ENCODE peak calls at places on chromosomes 5 and 9, in six cellular contexts. B, C, I, T, O and V are unnamed samples.
A peak's percentile ranks its signal among the peaks of the same experiment; 100 is the strongest.

GRCh38 chr9:74643303-74643933 is 146.3 kb downstream of the RORB start:
- DNase-seq in B (no peak), C (no peak), I (no peak), T (no peak), O (no peak), V (no peak)

GRCh38 chr9:109520475-109521132 is 22.5 kb upstream of the PTPN3 start:
- DNase-seq in B (peak; percentile 77), C (peak; percentile 84), I (no peak), T (peak; percentile 91), O (no peak), V (peak; percentile 71)

GRCh38 chr9:107653263-107653821 is 163.8 kb upstream of the KLF4 start:
- DNase-seq in B (no peak), C (no peak), I (no peak), T (no peak), O (no peak), V (no peak)

GRCh38 chr9:122186301-122186700 is 26.6 kb downstream of the MORN5 start:
- DNase-seq in B (no peak), C (no peak), I (no peak), T (no peak), O (no peak), V (no peak)

GRCh38 chr5:574906-575305 is 37.2 kb upstream of the CEP72 start:
- DNase-seq in B (no peak), C (no peak), I (no peak), T (no peak), O (no peak), V (no peak)

GRCh38 chr9:83472221-83472665 is 66.0 kb downstream of the FRMD3 start:
- DNase-seq in B (no peak), C (peak; percentile 96), I (no peak), T (peak; percentile 18), O (no peak), V (no peak)

GRCh38 chr9:83620841-83621636 is 1.9 kb upstream of the IDNK start:
- DNase-seq in B (peak; percentile 28), C (peak; percentile 65), I (peak; percentile 35), T (peak; percentile 31), O (no peak), V (no peak)

GRCh38 chr5:164359931-164360290 is 854.5 kb downstream of the MAT2B start:
- DNase-seq in B (no peak), C (peak; percentile 66), I (no peak), T (no peak), O (no peak), V (no peak)

GRCh38 chr5:107469485-107469884 is 201.3 kb downstream of the EFNA5 start:
- DNase-seq in B (no peak), C (peak; percentile 97), I (no peak), T (peak; percentile 94), O (no peak), V (no peak)

DNA sequence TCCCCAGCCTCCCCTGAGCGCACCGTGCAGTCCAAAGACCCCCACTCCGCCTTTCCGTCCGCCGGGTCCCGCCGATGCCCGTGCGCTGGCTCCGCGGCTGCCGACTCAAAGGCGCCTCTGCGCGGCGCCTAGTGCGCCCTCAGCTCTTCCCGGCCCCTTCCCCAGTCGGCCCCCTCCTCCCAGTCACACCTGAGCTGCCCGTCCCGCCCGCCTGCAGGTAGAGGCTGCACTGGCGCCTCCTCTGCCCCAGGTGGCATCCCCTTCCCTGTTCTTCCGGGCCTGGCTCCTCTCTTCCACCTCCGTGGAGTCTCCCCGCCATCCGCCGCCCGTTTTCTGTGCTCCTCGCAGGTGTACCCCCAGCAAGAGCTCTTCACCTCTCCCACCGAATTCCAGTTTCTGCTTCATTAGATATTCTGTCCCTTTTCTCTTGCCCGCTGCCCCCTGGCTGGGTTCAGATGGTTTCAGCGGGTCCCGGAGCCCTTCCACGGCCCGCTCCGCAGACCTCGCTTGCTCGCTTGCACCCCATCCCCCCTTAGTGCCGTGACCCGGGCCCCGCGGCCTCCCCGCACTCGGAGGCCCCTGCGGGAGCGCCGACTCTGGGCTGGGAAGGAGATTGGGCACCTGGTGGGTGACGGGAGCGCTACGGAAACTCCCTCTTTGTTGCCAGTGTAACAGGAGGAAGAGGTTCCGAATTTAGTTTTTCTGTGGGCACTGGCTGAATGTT is 707 bp downstream of the SLC44A1 start:
- DNase-seq in B (peak; percentile 90), C (peak; percentile 58), I (peak; percentile 58), T (peak; percentile 66), O (no peak), V (peak; percentile 68)
- TF ChIP-seq CTCF in B (peak; percentile 13), C (no peak), I (no peak), T (peak; percentile 70), O (peak; percentile 30), V (peak; percentile 22)

GRCh38 chr5:120231563-120231962 is 232.5 kb upstream of the PRR16 start:
- DNase-seq in B (no peak), C (no peak), I (no peak), T (no peak), O (no peak), V (no peak)

GRCh38 chr5:120229036-120229435 is 235.1 kb upstream of the PRR16 start:
- DNase-seq in B (no peak), C (no peak), I (no peak), T (no peak), O (no peak), V (no peak)

GRCh38 chr5:120228262-120229031 is 235.7 kb upstream of the PRR16 start:
- DNase-seq in B (peak; percentile 31), C (peak; percentile 29), I (no peak), T (no peak), O (no peak), V (no peak)
- TF ChIP-seq CTCF in B (peak; percentile 28), C (peak; percentile 21), I (no peak), T (no peak), O (no peak), V (no peak)

DNA sequence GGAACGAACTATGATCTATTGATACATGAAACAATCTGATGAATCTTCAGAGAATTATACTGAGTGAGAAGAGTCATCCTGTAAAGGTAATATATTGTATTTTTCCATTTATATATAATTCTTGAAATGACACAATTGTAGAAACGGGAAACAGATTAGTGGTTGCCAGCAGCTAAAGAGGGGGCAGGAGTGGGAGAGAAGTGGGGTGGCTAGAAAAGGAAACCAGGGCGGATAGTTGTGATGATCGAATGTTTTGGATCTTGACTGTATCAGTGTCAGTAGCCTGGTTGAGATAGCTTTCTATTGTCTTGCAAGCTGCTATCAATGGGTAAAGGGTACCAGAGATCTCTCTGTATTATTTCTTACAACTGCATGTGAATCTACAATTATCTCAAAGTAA is 17.7 kb upstream of the RAPGEF1 start:
- DNase-seq in B (no peak), C (no peak), I (no peak), T (no peak), O (no peak), V (no peak)
- TF ChIP-seq CTCF in B (no peak), C (no peak), I (no peak), T (no peak), O (no peak), V (no peak)

DNA sequence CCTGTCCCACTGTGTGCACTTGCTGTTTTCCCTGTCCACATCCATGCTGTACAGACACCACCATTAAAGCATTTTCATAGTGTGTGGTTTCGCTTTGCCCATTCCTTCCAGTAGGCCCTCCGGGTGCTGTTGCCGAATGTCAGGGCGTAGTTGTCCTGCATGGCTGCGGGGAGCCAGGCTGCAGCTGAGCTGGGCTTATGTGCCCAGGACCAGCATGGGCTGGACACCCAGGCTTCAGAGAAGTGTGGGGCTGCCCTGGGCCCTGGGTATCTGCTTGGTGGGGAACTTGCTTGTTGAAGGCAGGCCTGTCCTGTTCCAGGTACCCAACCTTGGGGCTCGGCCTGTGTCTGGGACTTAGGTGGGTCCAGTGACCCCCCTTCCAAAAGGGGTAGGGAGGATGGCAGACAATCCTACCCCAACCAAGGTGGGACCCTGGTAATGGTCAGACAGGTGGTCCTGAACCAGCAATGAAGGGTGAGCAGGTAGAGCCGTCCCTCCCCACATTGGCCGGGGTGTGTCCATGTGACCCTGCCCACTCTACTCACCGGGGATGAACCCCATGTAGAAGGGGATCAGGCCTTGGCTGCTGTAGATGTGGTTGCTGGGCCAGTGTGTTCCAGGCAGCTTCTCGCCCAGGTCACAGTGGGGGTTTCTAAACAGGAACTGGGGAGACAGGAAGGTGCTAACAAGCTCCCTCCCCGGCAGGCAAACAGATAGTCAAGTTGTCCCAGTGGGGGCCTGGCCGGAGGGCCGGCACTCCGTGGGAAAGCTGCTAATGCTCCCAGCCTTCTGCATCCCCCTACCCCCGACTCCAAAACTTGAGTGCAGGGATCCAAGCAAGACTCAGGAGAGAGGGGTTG is 2.8 kb downstream of the TUBB4B start:
- DNase-seq in B (no peak), C (peak; percentile 20), I (no peak), T (no peak), O (no peak), V (no peak)
- TF ChIP-seq CTCF in B (no peak), C (no peak), I (no peak), T (no peak), O (no peak), V (no peak)

DNA sequence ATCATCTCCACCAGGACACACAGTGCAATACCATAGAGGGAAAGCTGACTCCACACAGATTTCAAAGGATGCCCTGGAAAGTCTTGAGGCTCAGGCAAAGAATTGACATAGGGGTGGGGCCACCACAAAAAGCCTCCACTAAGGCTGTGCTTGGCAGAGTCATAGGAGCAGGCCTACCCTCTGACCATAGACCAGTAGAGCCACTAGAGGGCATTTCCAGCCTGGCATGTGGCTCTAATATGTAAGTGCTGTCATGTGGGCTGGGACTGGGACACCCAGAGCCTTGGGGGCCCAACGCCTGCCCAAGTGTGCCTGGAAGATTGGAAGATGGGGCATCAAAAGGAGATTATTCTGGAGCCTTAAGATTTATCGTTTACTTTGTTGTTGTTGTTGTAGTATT is 726.0 kb downstream of the DNAH5 start:
- DNase-seq in B (peak; percentile 24), C (peak; percentile 5), I (no peak), T (peak; percentile 13), O (no peak), V (no peak)
- TF ChIP-seq CTCF in B (peak; percentile 17), C (no peak), I (no peak), T (peak; percentile 49), O (no peak), V (no peak)

DNA sequence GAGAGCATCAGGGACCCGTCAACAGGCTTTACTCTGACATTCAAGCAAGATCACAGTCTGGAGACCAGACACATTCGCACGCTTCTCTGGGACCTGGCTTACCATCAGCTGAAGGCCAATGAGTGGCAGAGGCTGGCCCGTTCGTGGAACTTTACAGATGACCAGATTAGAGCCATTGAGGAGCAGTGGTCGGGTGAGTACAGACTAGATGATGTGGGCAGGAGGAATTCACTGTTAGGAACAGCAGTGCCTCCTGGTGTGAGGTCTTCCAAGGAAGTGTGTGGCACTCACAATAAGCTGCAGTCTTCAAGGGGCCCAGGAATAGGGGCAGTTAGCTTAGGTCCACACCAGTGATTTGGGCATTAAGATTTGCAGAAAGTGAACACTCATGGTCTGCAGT is 50.4 kb downstream of the POC5 start:
- DNase-seq in B (no peak), C (no peak), I (no peak), T (no peak), O (no peak), V (no peak)
- TF ChIP-seq CTCF in B (no peak), C (no peak), I (no peak), T (peak; percentile 38), O (no peak), V (no peak)

GRCh38 chr5:167049043-167049663 is 1242.3 kb upstream of the WWC1 start:
- DNase-seq in B (peak; percentile 45), C (peak; percentile 37), I (no peak), T (peak; percentile 52), O (no peak), V (no peak)
- TF ChIP-seq CTCF in B (peak; percentile 56), C (no peak), I (no peak), T (peak; percentile 76), O (peak; percentile 35), V (peak; percentile 64)

GRCh38 chr9:37758747-37759146 is 5.1 kb downstream of the TRMT10B start:
- DNase-seq in B (no peak), C (no peak), I (no peak), T (no peak), O (no peak), V (no peak)
- TF ChIP-seq CTCF in B (no peak), C (no peak), I (no peak), T (peak; percentile 9), O (no peak), V (no peak)